ENCODE peak calls at places on chromosomes 12 and 14, in six cellular contexts. K is gastrocnemius medialis; M is naive thymus-derived CD4-positive, alpha-beta T cell; F is CD8-positive, alpha-beta memory T cell; W is ascending aorta; Q is psoas muscle. I is an unnamed sample.

GRCh38 chr12:51181558-51181957 is 8.6 kb upstream of the TFCP2 start:
- DNase-seq in Q (no peak), F (no peak), M (no peak), K (no peak), W (no peak), I (no peak)

GRCh38 chr12:57904426-57904825 is 36.9 kb upstream of the ATP23 start:
- DNase-seq in M (no peak), F (no peak), Q (no peak), K (no peak), W (no peak), I (no peak)

GRCh38 chr12:52323416-52324067 is 2.3 kb upstream of the KRT83 start:
- DNase-seq in F (no peak), K (no peak), W (no peak), Q (no peak), M (no peak), I (no peak)

GRCh38 chr14:92546347-92547053 is 32.9 kb downstream of the RIN3 start:
- DNase-seq in W (no peak), M (no peak), K (no peak), Q (no peak), F (no peak), I (no peak)

GRCh38 chr12:24921251-24922038 is 27.5 kb downstream of the BCAT1 start:
- DNase-seq in M (no peak), F (no peak), W (no peak), Q (no peak), K (no peak), I (no peak)

GRCh38 chr12:76554411-76555225 is 5.0 kb downstream of the OSBPL8 start:
- DNase-seq in K (no peak), M (no peak), W (no peak), Q (no peak), F (no peak), I (no peak)

GRCh38 chr12:2363836-2364565 is 311.2 kb downstream of the CACNA1C start:
- DNase-seq in K (no peak), F (no peak), W (no peak), Q (no peak), M (no peak), I (no peak)

GRCh38 chr12:109863961-109864712 is 16.2 kb downstream of the GLTP start:
- DNase-seq in M (no peak), K (no peak), Q (no peak), W (no peak), F (peak; percentile 13), I (no peak)

GRCh38 chr12:25701290-25701689 is 148.2 kb upstream of the LMNTD1 start:
- DNase-seq in Q (no peak), W (no peak), M (no peak), F (no peak), K (no peak), I (no peak)

GRCh38 chr14:104151546-104152245 is 13.3 kb downstream of the KIF26A start:
- DNase-seq in K (no peak), Q (no peak), M (no peak), F (no peak), W (no peak), I (no peak)

GRCh38 chr12:1799882-1800645 is 20.3 kb upstream of the LRTM2 start:
- DNase-seq in M (no peak), W (no peak), K (peak; percentile 10), F (no peak), Q (no peak), I (no peak)

GRCh38 chr14:66638688-66639087 is 130.7 kb downstream of the GPHN start:
- DNase-seq in W (no peak), M (no peak), K (no peak), Q (no peak), F (no peak), I (no peak)

GRCh38 chr14:34951286-34951685 is 31.5 kb upstream of the SRP54 start:
- DNase-seq in W (no peak), K (no peak), F (no peak), M (no peak), Q (no peak), I (no peak)

GRCh38 chr14:75232597-75232996 is 46.0 kb upstream of the FOS start:
- DNase-seq in M (peak; percentile 75), W (no peak), F (peak; percentile 35), K (no peak), Q (no peak), I (peak; percentile 75)

GRCh38 chr14:66982247-66982646 is 207.0 kb upstream of the GARIN2 start:
- DNase-seq in K (no peak), Q (no peak), F (no peak), W (no peak), M (no peak), I (no peak)

GRCh38 chr14:20934148-20934762 is 21.0 kb upstream of the RNASE2 start:
- DNase-seq in F (no peak), W (no peak), Q (peak; percentile 16), K (no peak), M (no peak), I (no peak)

GRCh38 chr12:93571854-93572711 is at the start of gene SOCS2:
- DNase-seq in F (peak; percentile 12), K (no peak), W (no peak), Q (peak; percentile 47), M (no peak), I (peak; percentile 23)

GRCh38 chr12:53751336-53752191 is at the start of gene CISTR:
- DNase-seq in Q (peak; percentile 30), W (no peak), K (no peak), M (no peak), F (peak; percentile 23), I (no peak)

GRCh38 chr14:75675265-75675960 is 14.4 kb downstream of the TTLL5 start:
- DNase-seq in M (no peak), F (no peak), K (no peak), Q (no peak), W (no peak), I (no peak)

GRCh38 chr12:90958995-90959394 is 4.0 kb upstream of the CCER1 start:
- DNase-seq in Q (no peak), K (no peak), F (no peak), M (no peak), W (no peak), I (no peak)

GRCh38 chr12:46027172-46027571 is 36.8 kb upstream of the SCAF11 start:
- DNase-seq in F (no peak), W (no peak), Q (no peak), M (no peak), K (no peak), I (no peak)

GRCh38 chr12:46020768-46021167 is 30.4 kb upstream of the SCAF11 start:
- DNase-seq in Q (no peak), K (no peak), M (no peak), F (no peak), W (no peak), I (no peak)

GRCh38 chr12:46024099-46024498 is 33.7 kb upstream of the SCAF11 start:
- DNase-seq in W (no peak), F (no peak), K (no peak), M (no peak), Q (no peak), I (no peak)
- H3K9me3 ChIP-seq in W (peaks cover 30% of the 10 kb centered on the region), F (peaks cover 12% of the 10 kb centered on the region), K (no peaks in the 10 kb centered on the region), M (no peaks in the 10 kb centered on the region), Q (peaks cover 29% of the 10 kb centered on the region), I (no peaks in the 10 kb centered on the region)

GRCh38 chr14:90446405-90446804 is 49.6 kb downstream of the CALM1 start:
- DNase-seq in K (no peak), M (no peak), F (no peak), Q (no peak), W (no peak), I (no peak)
- H3K4me1 ChIP-seq in K (no peaks in the 10 kb centered on the region), M (no peaks in the 10 kb centered on the region), F (no peaks in the 10 kb centered on the region), Q (peaks cover 15% of the 10 kb centered on the region), W (no peaks in the 10 kb centered on the region), I (no peaks in the 10 kb centered on the region)

DNA sequence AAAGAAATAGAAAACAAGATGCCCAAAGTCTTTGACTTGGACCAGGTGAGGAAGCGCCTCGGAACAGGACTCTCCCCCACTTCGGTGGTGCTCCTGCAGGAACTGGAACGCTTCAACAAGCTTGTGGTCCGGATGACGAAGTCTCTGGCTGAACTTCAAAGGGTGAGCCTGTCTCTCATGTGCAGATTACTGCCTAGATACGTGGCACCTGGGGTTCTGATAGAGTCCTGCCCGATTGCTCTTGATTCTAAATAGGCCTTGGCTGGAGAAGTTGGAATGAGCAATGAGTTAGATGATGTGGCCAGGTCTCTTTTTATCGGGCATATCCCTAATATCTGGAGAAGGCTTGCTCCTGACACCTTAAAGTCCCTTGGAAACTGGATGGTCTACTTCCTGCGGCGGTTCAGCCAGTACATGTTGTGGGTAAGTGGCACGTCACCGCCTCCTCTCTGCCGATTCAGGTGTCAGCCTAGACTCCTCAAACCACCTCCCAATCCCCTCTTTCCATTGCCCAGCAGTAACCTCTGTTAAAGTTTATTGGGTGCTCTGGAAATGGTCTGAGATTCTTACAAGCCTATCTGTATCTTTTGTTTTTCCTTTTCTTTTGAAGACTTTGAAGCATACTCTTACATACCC is 40.8 kb downstream of the CCDC92 start:
- DNase-seq in Q (no peak), K (no peak), F (no peak), W (no peak), M (peak; percentile 60), I (peak; percentile 60)
- H3K9me3 ChIP-seq in Q (no peaks in the 10 kb centered on the region), K (no peaks in the 10 kb centered on the region), F (no peaks in the 10 kb centered on the region), W (no peaks in the 10 kb centered on the region), M (no peaks in the 10 kb centered on the region), I (no peaks in the 10 kb centered on the region)

GRCh38 chr14:61479746-61480502 is 158.5 kb downstream of the PRKCH start:
- DNase-seq in M (no peak), Q (no peak), F (no peak), K (no peak), W (no peak), I (no peak)
- H3K4me1 ChIP-seq in M (peaks cover 68% of the 10 kb centered on the region), Q (peaks cover 26% of the 10 kb centered on the region), F (peaks cover 70% of the 10 kb centered on the region), K (peaks cover 17% of the 10 kb centered on the region), W (peaks cover 32% of the 10 kb centered on the region), I (peaks cover 66% of the 10 kb centered on the region)

GRCh38 chr14:23623962-23624361 is 12.2 kb upstream of the DHRS2 start:
- DNase-seq in W (no peak), K (no peak), M (no peak), F (no peak), Q (no peak), I (no peak)

GRCh38 chr14:23620177-23620702 is 15.9 kb upstream of the DHRS2 start:
- DNase-seq in M (no peak), Q (no peak), K (no peak), F (no peak), W (no peak), I (no peak)

GRCh38 chr14:23621932-23622495 is 14.2 kb upstream of the DHRS2 start:
- DNase-seq in W (no peak), K (no peak), F (no peak), M (no peak), Q (no peak), I (no peak)

GRCh38 chr14:23622990-23623389 is 13.2 kb upstream of the DHRS2 start:
- DNase-seq in K (no peak), W (no peak), M (no peak), F (no peak), Q (no peak), I (no peak)

GRCh38 chr14:23621204-23621931 is 14.8 kb upstream of the DHRS2 start:
- DNase-seq in M (no peak), W (no peak), K (no peak), Q (no peak), F (no peak), I (no peak)
- H3K9me3 ChIP-seq in M (no peaks in the 10 kb centered on the region), W (no peaks in the 10 kb centered on the region), K (no peaks in the 10 kb centered on the region), Q (no peaks in the 10 kb centered on the region), F (no peaks in the 10 kb centered on the region), I (no peaks in the 10 kb centered on the region)